ENCODE peak calls at places on chromosomes 12 and 14, in eight cellular contexts. C is HCT116, S is keratinocyte, N is IMR-90, P is AG09309, O is lower lobe of right lung, Q is osteoblast, T is right atrium auricular region. V is an unnamed sample.

GRCh38 chr14:46574236-46574970 is 77.2 kb downstream of the RPL10L start:
- DNase-seq in O (no peak), Q (no peak), N (no peak), P (no peak), S (no peak), T (no peak), C (no peak), V (no peak)

GRCh38 chr12:88562151-88562550 is 18.1 kb downstream of the KITLG start:
- DNase-seq in S (no peak), Q (no peak), T (no peak), O (no peak), C (no peak), N (no peak), P (no peak), V (no peak)

GRCh38 chr12:115918763-115919162 is 358.7 kb downstream of the MED13L start:
- DNase-seq in O (no peak), P (no peak), C (no peak), N (no peak), S (no peak), T (peak), Q (no peak), V (no peak)

GRCh38 chr14:34220921-34221320 is 241.1 kb downstream of the SPTSSA start:
- DNase-seq in C (no peak), Q (no peak), T (no peak), O (no peak), P (no peak), S (no peak), N (no peak), V (no peak)

GRCh38 chr12:47094804-47095203 is 15.0 kb upstream of the AMIGO2 start:
- DNase-seq in C (no peak), N (no peak), T (no peak), S (no peak), P (no peak), Q (no peak), O (no peak), V (no peak)

GRCh38 chr12:108305520-108305919 is 33.6 kb downstream of the CMKLR1 start:
- DNase-seq in C (no peak), P (peak), Q (peak), T (peak), N (peak), O (peak), S (no peak), V (no peak)

GRCh38 chr12:127273621-127274020 is 993.3 kb upstream of the TMEM132C start:
- DNase-seq in N (peak), P (peak), C (no peak), S (no peak), T (no peak), O (no peak), Q (no peak), V (no peak)

GRCh38 chr12:23217716-23218115 is 592.7 kb downstream of the ETNK1 start:
- DNase-seq in N (no peak), Q (no peak), C (no peak), O (no peak), T (no peak), S (no peak), P (no peak), V (no peak)

GRCh38 chr14:88842414-88842813 is 18.0 kb downstream of the TTC8 start:
- DNase-seq in Q (no peak), S (no peak), C (no peak), O (no peak), T (no peak), P (no peak), N (no peak), V (no peak)

GRCh38 chr14:71452987-71453386 is 479.2 kb upstream of the RGS6 start:
- DNase-seq in P (peak), S (no peak), N (no peak), C (no peak), T (no peak), O (no peak), Q (peak), V (no peak)

GRCh38 chr12:16526693-16527092 is 79.3 kb downstream of the LMO3 start:
- DNase-seq in S (no peak), P (no peak), C (peak), O (no peak), Q (peak), N (peak), T (no peak), V (no peak)

GRCh38 chr14:95516554-95517209 is at the start of gene SYNE3:
- DNase-seq in T (no peak), O (peak), S (no peak), P (no peak), N (no peak), C (no peak), Q (peak), V (no peak)

GRCh38 chr12:70875628-70876027 is 44.9 kb downstream of the PTPRR start:
- DNase-seq in C (no peak), Q (peak), N (no peak), S (no peak), O (no peak), T (no peak), P (no peak), V (no peak)

GRCh38 chr12:53077030-53077429 is 2.2 kb downstream of the SPRYD3 start:
- DNase-seq in Q (no peak), T (no peak), S (no peak), O (no peak), N (no peak), P (no peak), C (no peak), V (no peak)

GRCh38 chr14:68672609-68673285 is 120.1 kb downstream of the ZFP36L1 start:
- DNase-seq in N (no peak), O (no peak), C (no peak), Q (no peak), S (no peak), P (no peak), T (no peak), V (peak)

GRCh38 chr14:49586673-49587460 is 687 bp upstream of the RPS29 start:
- DNase-seq in P (peak), O (no peak), T (no peak), N (peak), Q (peak), S (no peak), C (peak), V (peak)

GRCh38 chr12:75556306-75556899 is 45.0 kb upstream of the KRR1 start:
- DNase-seq in O (no peak), P (peak), S (no peak), T (no peak), Q (no peak), N (no peak), C (no peak), V (no peak)

GRCh38 chr14:102320033-102320660 is 601 bp downstream of the ZNF839 start:
- DNase-seq in T (no peak), C (no peak), P (no peak), Q (peak), N (peak), O (peak), S (no peak), V (no peak)

GRCh38 chr12:110775997-110776396 is 33.3 kb upstream of the PPP1CC start:
- DNase-seq in O (no peak), C (no peak), P (no peak), Q (no peak), S (no peak), T (no peak), N (no peak), V (no peak)

GRCh38 chr14:86858043-86858442 is 1134.9 kb downstream of the GALC start:
- DNase-seq in T (no peak), P (peak), Q (peak), O (no peak), C (no peak), S (no peak), N (peak), V (no peak)

GRCh38 chr12:110585231-110585799 is 2.2 kb upstream of the PPTC7 start:
- DNase-seq in P (no peak), O (no peak), C (no peak), T (no peak), Q (no peak), N (peak), S (no peak), V (no peak)

GRCh38 chr12:5690240-5690639 is 254.8 kb downstream of the ANO2 start:
- DNase-seq in P (no peak), N (no peak), S (no peak), C (no peak), O (no peak), T (no peak), Q (no peak), V (no peak)

GRCh38 chr12:45324391-45324790 is 108.5 kb downstream of the ANO6 start:
- DNase-seq in S (no peak), N (peak), P (no peak), Q (no peak), C (no peak), O (no peak), T (no peak), V (no peak)

GRCh38 chr12:46770501-46771183 is 55.2 kb downstream of the SLC38A4 start:
- DNase-seq in P (no peak), C (no peak), S (no peak), N (peak), O (no peak), T (no peak), Q (peak), V (no peak)

GRCh38 chr12:124454735-124455134 is 112.7 kb downstream of the NCOR2 start:
- DNase-seq in P (peak), O (no peak), S (no peak), Q (no peak), N (no peak), C (no peak), T (no peak), V (no peak)

GRCh38 chr12:106908561-106908960 is 47.1 kb upstream of the TMEM263 start:
- DNase-seq in S (no peak), O (no peak), T (no peak), N (no peak), Q (no peak), P (no peak), C (no peak), V (no peak)

GRCh38 chr12:1796515-1797010 is 23.8 kb upstream of the LRTM2 start:
- DNase-seq in Q (peak), O (peak), N (no peak), C (no peak), P (no peak), T (peak), S (no peak), V (no peak)

GRCh38 chr12:57850924-57851323 is 4.4 kb upstream of the CTDSP2 start:
- DNase-seq in O (no peak), N (no peak), C (no peak), P (no peak), S (no peak), T (no peak), Q (peak), V (no peak)

GRCh38 chr14:100156776-100157175 is 2.7 kb downstream of the DEGS2 start:
- DNase-seq in O (no peak), C (no peak), T (no peak), P (no peak), N (no peak), Q (no peak), S (no peak), V (no peak)

GRCh38 chr14:100158566-100159106 is 809 bp downstream of the DEGS2 start:
- DNase-seq in P (no peak), S (no peak), C (no peak), N (no peak), Q (no peak), O (no peak), T (no peak), V (no peak)

GRCh38 chr14:100160534-100160916 is 1.1 kb upstream of the DEGS2 start:
- DNase-seq in C (no peak), Q (no peak), S (no peak), N (no peak), T (no peak), P (no peak), O (no peak), V (no peak)

GRCh38 chr14:100159107-100159864 is at the start of gene DEGS2:
- DNase-seq in Q (no peak), P (no peak), O (peak), N (no peak), S (no peak), T (no peak), C (no peak), V (no peak)

DNA sequence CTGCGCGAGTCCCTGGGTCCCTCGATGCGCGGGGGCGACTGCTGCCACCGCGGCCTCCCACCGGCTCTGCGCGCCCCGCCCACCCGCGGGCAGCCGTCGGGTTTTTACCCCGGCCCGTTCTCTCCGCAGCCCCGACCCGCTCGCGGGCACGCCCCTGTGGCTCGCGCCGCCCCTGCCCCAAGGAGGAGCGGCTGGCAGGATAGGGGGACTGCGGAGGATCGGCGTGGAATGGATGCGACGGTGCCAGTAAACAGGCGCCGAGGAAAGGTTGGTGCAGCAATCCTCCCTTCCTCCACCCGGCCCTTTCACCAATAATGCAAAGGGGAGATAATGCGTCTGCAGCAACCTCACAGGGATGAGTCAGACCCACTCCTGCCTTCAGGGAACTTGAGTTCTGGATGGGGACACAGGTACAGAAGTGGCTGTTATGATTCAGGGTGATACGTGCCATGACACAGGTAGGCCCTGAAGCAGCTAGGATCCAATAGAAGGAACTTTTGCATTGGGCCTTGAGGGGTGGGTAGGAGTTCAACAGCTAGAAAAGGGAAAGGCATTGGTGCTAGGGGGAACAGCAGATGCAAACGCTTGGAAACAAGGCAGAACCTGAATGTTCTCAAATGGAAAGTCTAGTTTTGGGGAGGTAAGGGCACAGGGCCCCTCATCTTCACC is 554 bp upstream of the DEGS2 start:
- DNase-seq in P (no peak), C (no peak), T (no peak), S (no peak), N (no peak), O (no peak), Q (no peak), V (no peak)
- H3K4me3 ChIP-seq in P (no peak), C (no peak), T (peak), S (peak), N (no peak), O (peak), Q (no peak), V (no peak)

GRCh38 chr12:20505056-20505455 is 136.7 kb downstream of the PDE3A start:
- DNase-seq in C (no peak), O (no peak), Q (no peak), P (no peak), T (no peak), N (peak), S (no peak), V (no peak)
- TF ChIP-seq CTCF in C (no peak), O (no peak), Q (no peak), P (no peak), T (no peak), N (no peak), S (no peak), V (no peak)

DNA sequence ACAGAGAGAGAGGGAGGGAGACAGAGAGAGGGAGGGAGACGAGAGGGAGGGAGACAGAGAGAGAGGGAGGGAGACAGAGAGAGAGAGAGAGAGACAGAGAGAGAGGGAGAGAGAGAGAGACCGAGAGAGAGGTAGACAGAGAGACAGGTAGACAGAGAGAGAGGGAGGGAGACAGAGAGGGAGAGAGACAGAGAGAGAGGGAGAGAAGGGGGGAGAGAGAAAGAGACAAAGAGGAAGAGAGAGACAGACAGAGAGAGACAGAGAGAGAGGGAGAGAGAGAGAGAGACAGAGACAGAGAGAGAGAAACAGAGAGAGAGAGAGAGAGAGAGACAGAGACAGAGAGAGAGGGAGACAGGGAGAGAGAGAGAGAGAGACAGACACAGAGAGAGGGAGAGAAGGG is 47.8 kb upstream of the GALNT9 start:
- DNase-seq in S (no peak), O (no peak), T (no peak), C (no peak), P (no peak), Q (no peak), N (no peak), V (no peak)
- H3K4me3 ChIP-seq in S (no peak), O (no peak), T (no peak), C (no peak), P (no peak), Q (no peak), N (no peak), V (no peak)

DNA sequence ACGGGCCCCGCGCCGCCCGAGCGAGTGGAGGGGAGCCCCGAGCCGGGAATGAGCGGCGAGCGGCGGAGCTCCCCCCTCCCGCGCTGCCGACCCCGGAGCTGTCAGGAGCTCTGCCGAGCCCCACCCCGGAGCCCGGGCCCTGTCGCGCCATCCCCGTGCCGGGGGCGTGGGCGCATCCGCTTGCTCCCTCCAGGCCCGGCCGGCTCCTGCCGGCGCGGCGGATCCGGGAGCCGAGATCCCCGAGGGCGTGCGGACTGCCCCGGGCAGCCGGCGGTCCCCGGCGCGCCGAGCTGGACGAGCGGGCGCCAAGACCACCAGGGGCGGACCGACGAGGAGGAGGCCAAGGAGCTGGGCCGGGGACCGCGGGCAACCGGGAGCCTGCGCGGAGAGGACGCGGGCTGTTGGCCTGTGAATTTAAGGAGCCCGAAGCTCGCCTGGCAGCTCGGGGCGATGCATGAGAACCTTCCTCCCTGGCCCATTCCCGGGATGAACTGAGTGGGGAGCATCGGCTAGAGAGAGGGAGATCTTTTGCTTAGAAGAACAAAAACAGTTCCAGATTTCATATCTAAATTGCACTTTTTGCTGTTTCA is 2.0 kb downstream of the PTHLH start:
- DNase-seq in S (no peak), Q (peak), T (no peak), P (no peak), C (no peak), N (peak), O (no peak), V (no peak)
- TF ChIP-seq CTCF in S (no peak), Q (no peak), T (no peak), P (no peak), C (no peak), N (no peak), O (no peak), V (no peak)

DNA sequence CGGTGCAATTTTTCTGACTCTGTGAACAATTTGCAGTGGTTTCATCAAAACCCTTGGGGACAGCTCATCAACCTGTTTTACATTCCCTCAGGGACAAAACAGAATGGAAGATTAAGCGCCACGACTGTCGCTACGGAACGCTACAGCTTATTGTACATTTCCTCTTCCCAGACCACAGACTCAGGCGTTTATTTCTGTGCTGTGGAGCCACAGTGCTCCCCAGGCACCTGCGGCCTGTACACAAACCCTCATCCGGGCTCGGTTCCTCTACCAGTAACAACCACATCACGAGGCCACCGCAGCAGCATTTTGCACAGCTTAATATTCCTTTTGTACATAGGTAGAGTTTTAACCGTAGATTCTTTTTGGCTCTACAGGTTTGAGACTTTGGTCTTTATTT is 397.4 kb upstream of the OR4E1 start:
- DNase-seq in C (no peak), Q (no peak), T (no peak), N (no peak), O (no peak), S (no peak), P (no peak), V (no peak)
- H3K4me3 ChIP-seq in C (no peak), Q (no peak), T (no peak), N (no peak), O (peak), S (no peak), P (no peak), V (no peak)

GRCh38 chr14:20970983-20971704 is 15.9 kb downstream of the RNASE2 start:
- DNase-seq in S (peak), T (peak), P (no peak), O (peak), N (peak), C (peak), Q (peak), V (peak)
- TF ChIP-seq CTCF in S (peak), T (peak), P (peak), O (peak), N (peak), C (peak), Q (peak), V (peak)

DNA sequence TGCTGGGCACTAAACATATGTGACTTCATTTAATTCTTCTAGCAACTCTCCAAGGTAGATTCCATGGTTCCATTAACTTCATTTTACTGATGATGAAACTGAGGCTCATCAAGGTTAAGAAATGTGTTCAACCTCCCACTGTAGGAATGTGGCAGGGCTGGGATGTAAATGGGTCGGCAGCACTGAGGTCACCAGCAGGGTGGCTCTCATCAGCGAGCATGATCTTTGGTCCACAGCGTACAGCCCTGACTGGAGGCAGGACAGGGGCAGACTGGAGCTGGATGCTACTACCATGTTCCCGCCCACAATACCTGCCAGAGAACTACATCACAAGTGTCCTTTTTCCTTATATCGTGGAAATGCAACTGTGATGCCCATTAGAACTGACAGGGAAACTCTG is 4.6 kb downstream of the APPL2 start:
- DNase-seq in N (no peak), Q (no peak), S (no peak), C (no peak), O (no peak), T (no peak), P (no peak), V (no peak)
- H3K4me3 ChIP-seq in N (no peak), Q (no peak), S (no peak), C (no peak), O (no peak), T (no peak), P (no peak), V (no peak)

DNA sequence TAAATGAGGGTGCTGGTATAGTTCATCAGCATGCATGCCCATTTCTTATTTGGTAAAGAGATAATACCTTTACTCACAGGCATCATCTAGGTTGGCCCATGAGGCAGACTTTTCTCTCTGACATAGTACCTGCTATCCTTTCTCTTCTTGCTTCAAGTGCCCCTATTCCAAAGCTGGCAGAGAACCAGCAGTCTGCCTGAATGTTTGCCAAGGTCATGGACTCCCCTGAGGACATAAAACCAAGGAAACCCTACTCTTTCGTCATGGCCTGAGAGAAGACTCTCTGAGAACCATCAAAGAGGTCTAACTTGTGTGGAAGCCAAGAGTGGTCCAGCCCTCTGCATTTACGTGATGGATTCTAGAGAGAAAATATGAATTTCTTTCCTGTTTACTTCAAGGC is 11.9 kb downstream of the PPP1R36 start:
- DNase-seq in O (no peak), P (no peak), N (no peak), S (no peak), T (no peak), Q (no peak), C (no peak), V (no peak)
- TF ChIP-seq CTCF in O (no peak), P (no peak), N (no peak), S (no peak), T (no peak), Q (no peak), C (no peak), V (no peak)